ENCODE peak calls at places on chromosome 14, in four cellular contexts. Q, Z, R and S are unnamed samples.

GRCh38 chr14:91580886-91581615 is 70.9 kb upstream of the PPP4R3A start:
- DNase-seq in Q (no peak), Z (no peak), R (no peak), S (no peak)

GRCh38 chr14:67446371-67447032 is 34.5 kb upstream of the PLEK2 start:
- DNase-seq in Q (no peak), Z (no peak), R (no peak), S (no peak)

GRCh38 chr14:94682061-94682516 is 69.9 kb downstream of the SERPINA3 start:
- DNase-seq in Q (no peak), Z (no peak), R (no peak), S (no peak)

GRCh38 chr14:52551696-52552062 is 626 bp downstream of the TXNDC16 start:
- DNase-seq in Q (no peak), Z (peak), R (no peak), S (peak)

GRCh38 chr14:52553671-52554575 is 1.3 kb downstream of the GPR137C start:
- DNase-seq in Q (peak), Z (peak), R (peak), S (peak)

GRCh38 chr14:66495214-66496098 is 9.3 kb downstream of the CCDC196 start:
- DNase-seq in Q (no peak), Z (peak), R (no peak), S (peak)

GRCh38 chr14:69708586-69709169 is 58.3 kb upstream of the SRSF5 start:
- DNase-seq in Q (no peak), Z (peak), R (no peak), S (no peak)

GRCh38 chr14:61076531-61076930 is 95.5 kb downstream of the SLC38A6 start:
- DNase-seq in Q (no peak), Z (no peak), R (no peak), S (no peak)

GRCh38 chr14:99158646-99159165 is 113.3 kb downstream of the BCL11B start:
- DNase-seq in Q (no peak), Z (no peak), R (no peak), S (no peak)

GRCh38 chr14:100383727-100384158 is 60.6 kb downstream of the SLC25A47 start:
- DNase-seq in Q (peak), Z (peak), R (peak), S (peak)

GRCh38 chr14:98494582-98494981 is 777.4 kb downstream of the BCL11B start:
- DNase-seq in Q (no peak), Z (no peak), R (no peak), S (no peak)

GRCh38 chr14:69499436-69499835 is 14.9 kb downstream of the PLEKHD1 start:
- DNase-seq in Q (no peak), Z (no peak), R (no peak), S (no peak)

GRCh38 chr14:43361766-43362165 is 1145.3 kb downstream of the FSCB start:
- DNase-seq in Q (no peak), Z (no peak), R (no peak), S (no peak)

GRCh38 chr14:64119535-64119934 is 174.6 kb downstream of the ESR2 start:
- DNase-seq in Q (no peak), Z (no peak), R (no peak), S (no peak)

GRCh38 chr14:70188608-70189540 is at the start of gene SLC8A3:
- DNase-seq in Q (peak), Z (peak), R (no peak), S (peak)

GRCh38 chr14:57390806-57391562 is 598 bp downstream of the NAA30 start:
- DNase-seq in Q (peak), Z (peak), R (no peak), S (peak)

GRCh38 chr14:90531497-90531896 is 134.7 kb downstream of the CALM1 start:
- DNase-seq in Q (no peak), Z (no peak), R (no peak), S (no peak)

GRCh38 chr14:24329736-24330135 is 5.1 kb downstream of the ADCY4 start:
- DNase-seq in Q (no peak), Z (no peak), R (no peak), S (peak)